ENCODE peak calls at places on chromosome 14, in four cellular contexts. U, V, J and R are unnamed samples.

GRCh38 chr14:25113394-25113793 is 63.4 kb upstream of the STXBP6 start:
- DNase-seq in J (no peak), U (no peak), V (no peak), R (no peak)

GRCh38 chr14:76968621-76969063 is 59.9 kb downstream of the IRF2BPL start:
- DNase-seq in V (no peak), J (peak), U (no peak), R (peak)

GRCh38 chr14:38254565-38255407 is 1.1 kb downstream of the CLEC14A start:
- DNase-seq in J (no peak), V (no peak), U (no peak), R (peak)

GRCh38 chr14:78509516-78509915 is 339.3 kb downstream of the NRXN3 start:
- DNase-seq in U (no peak), J (no peak), V (no peak), R (no peak)

GRCh38 chr14:73884438-73885190 is 2.0 kb upstream of the ZNF410 start:
- DNase-seq in U (no peak), V (no peak), J (no peak), R (no peak)

GRCh38 chr14:63875311-63875710 is 22.5 kb downstream of the SYNE2 start:
- DNase-seq in J (no peak), U (no peak), V (no peak), R (no peak)

GRCh38 chr14:56490379-56490778 is 89.2 kb upstream of the TMEM260 start:
- DNase-seq in V (no peak), J (peak), U (no peak), R (no peak)

GRCh38 chr14:40599726-40600125 is 1007.0 kb upstream of the LRFN5 start:
- DNase-seq in V (no peak), J (no peak), U (no peak), R (no peak)

GRCh38 chr14:76929927-76930326 is 98.6 kb downstream of the IRF2BPL start:
- DNase-seq in J (no peak), U (no peak), V (peak), R (no peak)

GRCh38 chr14:98937712-98938505 is 334.1 kb downstream of the BCL11B start:
- DNase-seq in V (no peak), J (no peak), U (no peak), R (no peak)

GRCh38 chr14:52835122-52835903 is 43.9 kb upstream of the GNPNAT1 start:
- DNase-seq in V (no peak), J (no peak), U (no peak), R (no peak)

GRCh38 chr14:34426313-34427295 is 35.4 kb downstream of the SPTSSA start:
- DNase-seq in U (no peak), V (no peak), J (no peak), R (no peak)

GRCh38 chr14:92225731-92226130 is 97.2 kb upstream of the SLC24A4 start:
- DNase-seq in V (no peak), U (no peak), J (no peak), R (no peak)

GRCh38 chr14:31950760-31951637 is 126.1 kb upstream of the ARHGAP5 start:
- DNase-seq in V (peak), U (no peak), J (no peak), R (peak)

GRCh38 chr14:99758121-99758871 is 34.9 kb upstream of the EML1 start:
- DNase-seq in J (no peak), U (no peak), V (no peak), R (peak)

GRCh38 chr14:79534703-79535353 is 676.5 kb downstream of the DIO2 start:
- DNase-seq in U (no peak), J (no peak), V (no peak), R (no peak)

GRCh38 chr14:65131176-65131765 is 29.0 kb upstream of the MAX start:
- DNase-seq in J (no peak), U (no peak), V (no peak), R (no peak)

GRCh38 chr14:51507556-51508511 is 143.9 kb upstream of the FRMD6 start:
- DNase-seq in J (no peak), U (no peak), V (no peak), R (no peak)

GRCh38 chr14:53630336-53630735 is 326.3 kb downstream of the BMP4 start:
- DNase-seq in J (no peak), U (no peak), V (no peak), R (no peak)

GRCh38 chr14:39673141-39674133 is 241.2 kb upstream of the FBXO33 start:
- DNase-seq in J (no peak), V (no peak), U (no peak), R (no peak)

GRCh38 chr14:69827560-69827959 is 30.5 kb upstream of the SLC10A1 start:
- DNase-seq in J (no peak), V (no peak), U (no peak), R (no peak)

GRCh38 chr14:67514203-67514607 is 18.9 kb upstream of the PLEKHH1 start:
- DNase-seq in U (no peak), J (no peak), V (no peak), R (no peak)

GRCh38 chr14:63833728-63834127 is 19.1 kb upstream of the SYNE2 start:
- DNase-seq in V (no peak), U (no peak), J (no peak), R (no peak)

GRCh38 chr14:68810173-68811153 is 17.6 kb upstream of the ZFP36L1 start:
- DNase-seq in J (no peak), U (no peak), V (no peak), R (no peak)

DNA sequence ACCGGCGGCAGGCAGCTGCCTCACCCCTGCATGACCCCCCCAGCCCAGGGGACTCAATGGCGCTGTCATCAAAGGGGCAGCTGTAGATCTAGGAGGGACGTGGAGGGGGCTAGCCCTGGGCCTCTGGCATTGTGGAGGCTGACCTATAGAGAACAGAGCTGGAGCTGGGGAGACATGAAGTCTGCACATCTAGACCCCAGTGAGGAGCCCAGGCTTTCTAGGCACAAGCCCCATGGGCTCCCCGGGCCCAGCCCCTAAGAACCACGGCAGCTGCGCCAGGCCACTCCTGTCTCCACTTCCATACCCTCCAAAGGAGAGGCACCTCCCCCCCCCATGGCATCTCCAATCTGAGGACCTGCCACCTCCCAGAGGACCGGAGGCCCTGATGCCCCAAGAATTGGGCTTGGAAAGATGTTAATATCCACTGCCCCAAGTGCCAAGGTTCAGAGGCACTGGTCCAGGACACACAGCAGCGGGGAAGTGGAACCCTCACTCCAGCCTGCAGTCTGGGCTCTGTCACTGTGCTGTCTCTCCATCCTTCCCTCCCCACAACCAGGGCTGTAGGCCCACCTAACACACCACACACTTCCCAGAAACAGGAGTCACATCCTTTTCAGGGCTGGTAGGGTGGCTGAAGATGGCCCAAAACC is 4.5 kb downstream of the ANKRD9 start:
- DNase-seq in V (peak), J (no peak), U (no peak), R (no peak)
- TF ChIP-seq CBFB in V (no peak), J (no peak), U (no peak), R (no peak)

DNA sequence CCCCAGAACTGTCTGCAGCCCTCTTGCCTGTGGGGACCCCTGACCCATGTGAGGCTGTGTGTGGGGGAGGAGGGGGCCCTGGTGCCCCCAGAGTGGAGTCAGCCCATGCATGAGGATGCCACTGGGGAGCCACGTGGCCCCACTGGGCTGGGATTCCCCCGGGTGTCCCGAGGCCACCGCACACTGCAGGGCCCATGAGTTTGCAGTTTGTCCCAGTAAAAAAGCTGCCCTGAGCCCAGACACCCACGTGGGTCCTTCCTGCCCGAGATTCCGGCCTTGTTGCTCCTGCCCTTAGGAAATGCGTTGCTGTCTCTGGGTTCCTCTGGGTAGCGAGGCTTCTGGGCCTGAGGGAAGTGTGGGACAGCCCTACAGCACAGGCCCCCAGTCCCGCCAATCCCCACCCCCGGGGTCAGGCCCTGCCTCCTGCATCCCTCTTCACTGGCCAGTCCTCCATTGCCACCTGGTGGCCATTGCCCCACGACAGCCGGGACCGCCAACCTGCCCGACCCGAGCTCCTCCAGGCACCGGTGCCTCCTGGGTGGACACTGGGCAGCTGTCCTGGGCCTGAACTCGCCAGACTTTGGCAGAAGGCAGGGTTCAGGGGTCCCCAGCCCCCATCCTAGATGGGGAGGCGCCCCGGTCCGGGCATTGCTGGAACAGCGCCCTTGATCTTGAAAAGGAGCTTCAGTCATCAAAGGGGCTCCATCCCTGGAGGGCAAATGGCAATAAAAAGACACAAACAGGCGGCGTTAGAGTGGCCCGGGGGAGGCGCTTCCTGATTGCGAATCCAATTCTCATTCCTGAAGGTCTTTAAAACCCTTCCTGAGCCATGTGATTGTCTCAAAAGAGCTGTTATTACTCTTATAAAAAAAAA is 15.6 kb upstream of the C14orf180 start:
- DNase-seq in U (no peak), J (peak), V (peak), R (peak)
- TF ChIP-seq SP1 in U (no peak), J (no peak), V (no peak), R (peak)

GRCh38 chr14:95314609-95315008 is 5.1 kb downstream of the CLMN start:
- DNase-seq in V (no peak), U (peak), J (no peak), R (no peak)
- TF ChIP-seq CBFB in V (no peak), U (peak), J (no peak), R (no peak)

DNA sequence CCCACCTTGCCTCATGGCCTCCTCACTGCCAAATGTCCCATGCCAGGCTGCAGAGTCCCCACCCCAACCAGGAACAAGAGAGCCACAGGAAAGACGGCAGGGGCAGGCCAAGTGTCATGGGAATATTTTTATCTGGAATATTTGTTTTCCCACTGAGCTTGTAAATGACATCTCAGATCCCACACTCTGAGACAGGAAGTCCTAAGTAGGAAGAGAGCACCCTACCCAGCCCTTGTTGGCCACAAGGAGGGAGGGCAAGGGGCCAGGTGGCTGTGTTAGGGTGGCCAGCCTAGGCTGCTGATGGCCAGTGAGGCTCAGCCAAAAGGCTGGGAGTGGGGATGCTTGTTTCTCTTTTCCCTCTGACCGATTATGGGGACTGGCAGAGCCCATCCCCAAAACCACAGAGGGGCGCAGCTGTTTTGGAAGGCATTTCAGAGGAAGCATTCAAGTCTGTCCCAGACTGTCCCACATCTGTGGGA is 7.7 kb upstream of the MEG3 start:
- DNase-seq in U (no peak), J (peak), V (no peak), R (no peak)
- TF ChIP-seq SP1 in U (no peak), J (no peak), V (no peak), R (no peak)

GRCh38 chr14:58749066-58749669 is 111.4 kb downstream of the DACT1 start:
- DNase-seq in V (peak), J (peak), U (peak), R (no peak)
- TF ChIP-seq CBFB in V (no peak), J (no peak), U (no peak), R (no peak)

GRCh38 chr14:89236846-89237245 is 180.2 kb downstream of the FOXN3 start:
- DNase-seq in V (no peak), J (no peak), U (no peak), R (no peak)

GRCh38 chr14:89241934-89242670 is 174.9 kb downstream of the FOXN3 start:
- DNase-seq in U (no peak), V (no peak), J (no peak), R (no peak)

GRCh38 chr14:89241265-89241664 is 175.8 kb downstream of the FOXN3 start:
- DNase-seq in V (no peak), J (no peak), U (no peak), R (no peak)

GRCh38 chr14:89240414-89240813 is 176.6 kb downstream of the FOXN3 start:
- DNase-seq in U (no peak), J (no peak), V (no peak), R (no peak)

DNA sequence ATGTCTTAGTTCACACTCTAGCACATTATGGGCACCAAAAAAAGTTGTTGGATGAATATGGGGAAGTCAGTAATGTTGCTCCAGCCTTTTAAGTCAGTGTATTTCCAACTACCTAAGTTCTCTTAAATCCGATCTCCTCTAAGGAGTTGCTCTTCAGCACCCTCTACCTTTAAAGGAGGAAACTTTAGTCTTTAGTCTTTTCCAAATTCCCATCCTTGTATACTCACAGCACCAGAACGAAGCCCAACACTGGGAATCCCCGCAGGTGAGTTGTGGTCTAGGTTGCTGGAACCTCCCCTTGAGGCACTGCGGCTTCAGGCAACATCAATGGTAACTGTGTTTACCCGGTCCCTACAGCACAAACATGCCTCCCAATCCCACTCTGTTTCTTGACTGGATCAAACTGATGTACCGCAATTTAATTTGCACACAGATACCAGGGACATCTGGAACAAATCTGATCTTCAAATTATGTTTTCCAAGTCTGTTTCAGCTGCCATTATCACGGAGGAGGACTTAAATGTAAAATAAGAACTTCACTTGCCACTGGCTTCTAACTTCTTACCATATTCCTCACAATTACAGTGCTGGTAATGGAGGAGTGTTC is 179.0 kb downstream of the FOXN3 start:
- DNase-seq in V (no peak), J (no peak), U (no peak), R (no peak)
- TF ChIP-seq SP1 in V (no peak), J (no peak), U (no peak), R (no peak)